ENCODE peak calls at places on chromosomes 1 and 21, in ten cellular contexts. D, X, I, A, G, H, T, L, B and M are unnamed samples.

GRCh38 chr21:44380876-44381275 is 27.5 kb downstream of the TRPM2 start:
- DNase-seq in A (no peak), T (no peak), D (no peak), I (no peak), H (no peak), L (no peak), B (no peak), G (no peak), X (no peak), M (no peak)

GRCh38 chr1:98328855-98329254 is 332.7 kb upstream of the SNX7 start:
- DNase-seq in H (no peak), L (no peak), I (no peak), D (no peak), X (no peak), T (no peak), G (no peak), B (no peak), A (no peak), M (no peak)

GRCh38 chr1:110963666-110964399 is at the start of gene LRIF1:
- DNase-seq in H (peak; percentile 100), I (peak; percentile 96), X (peak; percentile 95), T (peak; percentile 100), D (peak; percentile 100), B (peak; percentile 99), G (peak; percentile 99), L (peak; percentile 98), A (peak; percentile 100), M (peak; percentile 93)

GRCh38 chr1:91406773-91407389 is 2.2 kb upstream of the HFM1 start:
- DNase-seq in B (no peak), X (no peak), A (peak; percentile 28), D (no peak), L (peak; percentile 40), I (no peak), G (no peak), H (no peak), T (no peak), M (no peak)

GRCh38 chr1:9442266-9442846 is 96.9 kb upstream of the SLC25A33 start:
- DNase-seq in D (peak; percentile 47), G (no peak), B (no peak), X (no peak), L (no peak), A (no peak), T (no peak), H (no peak), I (no peak), M (no peak)

GRCh38 chr1:9905010-9905409 is 5.1 kb downstream of the CTNNBIP1 start:
- DNase-seq in H (no peak), A (no peak), X (no peak), D (no peak), T (no peak), G (no peak), L (no peak), I (no peak), B (no peak), M (no peak)

GRCh38 chr21:32249551-32250280 is 29.1 kb downstream of the MIS18A start:
- DNase-seq in G (no peak), L (no peak), I (no peak), T (no peak), A (no peak), H (no peak), D (no peak), X (no peak), B (no peak), M (no peak)

GRCh38 chr1:29810121-29811120 is 574.1 kb downstream of the PTPRU start:
- DNase-seq in A (no peak), L (no peak), B (no peak), X (no peak), I (no peak), G (no peak), T (no peak), H (no peak), D (no peak), M (no peak)

GRCh38 chr1:149899460-149900284 is at the start of gene BOLA1:
- DNase-seq in H (peak; percentile 97), B (no peak), A (peak; percentile 90), D (peak; percentile 93), G (peak; percentile 92), T (peak; percentile 83), X (peak; percentile 78), I (peak; percentile 81), L (peak; percentile 95), M (peak; percentile 96)

GRCh38 chr1:232445361-232446106 is 184.4 kb downstream of the SIPA1L2 start:
- DNase-seq in H (no peak), B (no peak), L (no peak), G (no peak), D (no peak), X (no peak), A (no peak), I (no peak), T (no peak), M (no peak)
- TF ChIP-seq CTCF in H (no peak), B (no peak), L (no peak), G (no peak), D (no peak), X (no peak), A (no peak), I (no peak), T (no peak), M (no peak)

GRCh38 chr1:21305900-21306189 is 15.6 kb upstream of the ECE1 start:
- DNase-seq in T (no peak), G (no peak), X (no peak), D (no peak), H (no peak), A (no peak), B (no peak), I (no peak), L (no peak), M (no peak)

GRCh38 chr1:21308847-21309652 is 18.8 kb upstream of the ECE1 start:
- DNase-seq in H (no peak), G (no peak), X (no peak), L (no peak), B (no peak), I (no peak), A (no peak), D (peak; percentile 54), T (peak; percentile 28), M (no peak)

GRCh38 chr1:21308330-21308729 is 18.1 kb upstream of the ECE1 start:
- DNase-seq in D (no peak), T (no peak), I (no peak), H (no peak), G (no peak), X (no peak), B (no peak), L (no peak), A (no peak), M (no peak)

GRCh38 chr1:21307210-21307609 is 16.9 kb upstream of the ECE1 start:
- DNase-seq in L (no peak), B (no peak), X (no peak), A (no peak), H (no peak), D (no peak), I (no peak), G (no peak), T (no peak), M (no peak)

DNA sequence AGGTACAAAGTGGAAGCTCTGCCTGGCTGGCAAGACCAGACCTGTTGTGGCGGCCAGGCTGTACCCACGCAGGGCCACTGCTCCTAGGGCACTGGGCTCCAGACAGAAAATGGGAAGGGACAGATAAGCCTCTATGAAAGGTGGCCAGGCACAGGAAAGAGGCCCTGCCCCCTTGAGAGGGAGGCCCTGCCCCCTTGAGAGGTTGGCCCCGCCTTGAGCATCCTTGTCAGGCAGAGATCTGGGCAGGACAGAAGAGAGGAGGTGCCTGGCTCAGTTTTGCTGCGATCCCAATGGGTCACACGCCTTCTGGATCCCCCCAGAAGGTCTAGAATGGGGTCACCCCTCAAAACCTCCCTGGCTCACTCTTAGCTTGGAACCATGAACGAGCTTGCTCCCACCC is 17.4 kb upstream of the ECE1 start:
- DNase-seq in B (no peak), A (no peak), G (no peak), X (no peak), L (no peak), I (no peak), H (no peak), D (no peak), T (peak; percentile 49), M (no peak)
- TF ChIP-seq CTCF in B (no peak), A (no peak), G (no peak), X (no peak), L (no peak), I (no peak), H (no peak), D (no peak), T (no peak), M (no peak)

DNA sequence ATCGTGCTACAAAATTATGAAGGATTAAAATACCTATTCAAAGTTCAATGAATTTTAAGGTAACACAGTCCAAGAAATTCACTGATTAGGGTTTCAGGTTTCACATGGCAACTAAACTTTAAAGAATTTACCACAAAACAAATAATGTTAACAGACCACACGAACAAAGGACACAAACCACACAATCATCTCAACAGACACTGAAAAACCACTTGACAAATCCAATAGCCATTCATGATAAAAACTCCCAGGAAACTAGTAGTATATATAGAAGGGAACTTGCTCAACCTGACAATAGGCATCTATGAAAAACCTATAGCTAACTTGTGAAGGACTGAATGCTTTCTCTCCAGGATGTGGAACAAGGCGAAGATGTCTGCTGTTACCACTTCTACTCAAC is 21.1 kb upstream of the SH2D5 start:
- DNase-seq in G (no peak), H (no peak), L (no peak), X (no peak), A (no peak), B (no peak), I (no peak), T (no peak), D (peak; percentile 29), M (no peak)
- TF ChIP-seq CTCF in G (no peak), H (no peak), L (no peak), X (no peak), A (no peak), B (no peak), I (no peak), T (no peak), D (no peak), M (no peak)

GRCh38 chr1:241605146-241605805 is 34.9 kb downstream of the CHML start:
- DNase-seq in T (peak; percentile 31), A (peak; percentile 33), I (no peak), X (no peak), D (no peak), B (no peak), L (no peak), G (no peak), H (no peak), M (no peak)
- TF ChIP-seq CTCF in T (peak; percentile 75), A (peak; percentile 37), I (no peak), X (peak; percentile 51), D (peak; percentile 26), B (no peak), L (peak; percentile 28), G (no peak), H (no peak), M (peak; percentile 21)

GRCh38 chr1:72365693-72366092 is 83.4 kb upstream of the NEGR1 start:
- DNase-seq in I (no peak), X (no peak), D (no peak), B (no peak), T (no peak), H (no peak), L (no peak), G (no peak), A (no peak), M (no peak)

GRCh38 chr1:72357411-72357810 is 75.1 kb upstream of the NEGR1 start:
- DNase-seq in H (no peak), I (no peak), A (peak; percentile 53), X (no peak), T (no peak), L (no peak), G (no peak), B (no peak), D (peak; percentile 81), M (no peak)

GRCh38 chr1:72366473-72366872 is 84.1 kb upstream of the NEGR1 start:
- DNase-seq in X (no peak), A (peak; percentile 81), T (no peak), L (peak; percentile 57), G (no peak), B (peak; percentile 19), I (no peak), H (no peak), D (peak; percentile 78), M (no peak)

GRCh38 chr1:72362538-72362937 is 80.2 kb upstream of the NEGR1 start:
- DNase-seq in D (no peak), T (no peak), B (no peak), G (no peak), I (no peak), X (no peak), A (no peak), L (no peak), H (no peak), M (no peak)
- TF ChIP-seq CTCF in D (no peak), T (no peak), B (no peak), G (no peak), I (no peak), X (no peak), A (no peak), L (no peak), H (no peak), M (no peak)